ENCODE peak calls at places on chromosomes 5 and 9, in seven cellular contexts. R, K, Z, L, V, A and H are unnamed samples.

GRCh38 chr5:176742246-176743105 is 67.9 kb upstream of the UNC5A start:
- DNase-seq in L (no peak), R (no peak), Z (no peak), K (no peak), V (no peak), A (no peak), H (no peak)

GRCh38 chr5:73519531-73520283 is 21.5 kb downstream of the BTF3 start:
- DNase-seq in K (peak), L (peak), R (peak), A (no peak), V (no peak), Z (peak), H (no peak)

GRCh38 chr5:102718819-102719218 is 36.3 kb upstream of the PAM start:
- DNase-seq in R (no peak), K (no peak), L (peak), A (no peak), Z (peak), V (peak), H (no peak)

GRCh38 chr5:131475416-131476045 is 159.5 kb downstream of the RAPGEF6 start:
- DNase-seq in Z (no peak), R (no peak), V (no peak), L (peak), K (no peak), A (no peak), H (no peak)

GRCh38 chr5:131999991-132000490 is 11.4 kb downstream of the ACSL6 start:
- DNase-seq in A (peak), V (no peak), L (no peak), R (no peak), K (no peak), Z (no peak), H (no peak)

GRCh38 chr5:119031905-119032304 is 39.0 kb upstream of the DMXL1 start:
- DNase-seq in A (no peak), V (no peak), R (peak), K (no peak), Z (no peak), L (no peak), H (no peak)

GRCh38 chr5:1973391-1974013 is 90.8 kb upstream of the IRX4 start:
- DNase-seq in A (no peak), Z (no peak), K (no peak), R (peak), V (no peak), L (no peak), H (no peak)

GRCh38 chr9:677461-678097 is 163.9 kb upstream of the DMRT1 start:
- DNase-seq in A (no peak), L (peak), R (no peak), Z (no peak), V (no peak), K (no peak), H (no peak)

GRCh38 chr5:171688696-171689495 is 96.7 kb upstream of the SMIM23 start:
- DNase-seq in R (no peak), Z (no peak), K (no peak), A (no peak), V (no peak), L (no peak), H (peak)

GRCh38 chr5:137822158-137822764 is 45.4 kb upstream of the MYOT start:
- DNase-seq in K (peak), L (peak), A (no peak), Z (peak), V (no peak), R (peak), H (no peak)

GRCh38 chr5:81856948-81857928 is 106.3 kb upstream of the SSBP2 start:
- DNase-seq in R (no peak), A (peak), K (peak), L (no peak), Z (no peak), V (no peak), H (peak)

GRCh38 chr9:133566382-133566781 is 31.9 kb downstream of the ADAMTSL2 start:
- DNase-seq in L (no peak), Z (no peak), V (no peak), K (no peak), A (no peak), R (no peak), H (no peak)

GRCh38 chr9:137679695-137680305 is 61.0 kb downstream of the EHMT1 start:
- DNase-seq in K (no peak), L (no peak), V (no peak), Z (no peak), R (no peak), A (no peak), H (no peak)

GRCh38 chr9:114856210-114856941 is 50.5 kb upstream of the TNFSF15 start:
- DNase-seq in V (peak), L (peak), R (no peak), A (no peak), Z (no peak), K (no peak), H (no peak)

GRCh38 chr9:110346325-110346724 is 8.7 kb upstream of the TXNDC8 start:
- DNase-seq in K (no peak), Z (no peak), A (no peak), V (no peak), R (no peak), L (no peak), H (no peak)

GRCh38 chr9:88923653-88924284 is 67.5 kb upstream of the S1PR3 start:
- DNase-seq in L (no peak), K (no peak), R (no peak), Z (no peak), V (no peak), A (no peak), H (no peak)

GRCh38 chr5:25944786-25945185 is 1093.6 kb downstream of the CDH9 start:
- DNase-seq in K (no peak), V (no peak), L (no peak), A (no peak), Z (no peak), R (no peak), H (no peak)

GRCh38 chr9:84371737-84372136 is 31.2 kb upstream of the SLC28A3 start:
- DNase-seq in L (peak), K (no peak), V (peak), A (no peak), Z (peak), R (no peak), H (peak)

GRCh38 chr5:150431574-150431973 is 18.0 kb downstream of the RPS14 start:
- DNase-seq in R (no peak), Z (no peak), A (no peak), V (no peak), L (no peak), K (no peak), H (no peak)

GRCh38 chr9:36102742-36103495 is 33.6 kb upstream of the GLIPR2 start:
- DNase-seq in K (peak), L (peak), V (no peak), Z (peak), A (peak), R (peak), H (peak)

GRCh38 chr5:124650960-124651662 is 95.3 kb downstream of the ZNF608 start:
- DNase-seq in R (no peak), A (no peak), K (no peak), Z (no peak), V (no peak), L (no peak), H (peak)

GRCh38 chr5:172905771-172906170 is 53.5 kb upstream of the RPL26L1 start:
- DNase-seq in V (no peak), R (no peak), K (no peak), A (no peak), L (peak), Z (no peak), H (no peak)

GRCh38 chr9:129487658-129488483 is 133.0 kb downstream of the C9orf50 start:
- DNase-seq in L (peak), K (peak), Z (no peak), V (no peak), R (no peak), A (peak), H (no peak)

GRCh38 chr5:24163091-24163490 is 481.7 kb downstream of the CDH10 start:
- DNase-seq in V (no peak), A (no peak), R (no peak), K (no peak), Z (no peak), L (no peak), H (no peak)

GRCh38 chr9:124429530-124429867 is 14.3 kb upstream of the PSMB7 start:
- DNase-seq in A (no peak), Z (no peak), R (no peak), L (no peak), K (no peak), V (no peak), H (no peak)

GRCh38 chr5:140794594-140795258 is at the start of gene PCDHA2:
- DNase-seq in R (no peak), A (no peak), K (no peak), L (no peak), V (no peak), Z (no peak), H (no peak)

GRCh38 chr5:179128041-179128365 is 67.8 kb downstream of the ZNF354C start:
- DNase-seq in K (no peak), A (no peak), R (no peak), Z (no peak), V (no peak), L (no peak), H (no peak)

GRCh38 chr9:96008502-96009222 is 133.2 kb downstream of the ERCC6L2 start:
- DNase-seq in A (no peak), Z (no peak), L (peak), V (no peak), K (no peak), R (no peak), H (no peak)

GRCh38 chr5:113250341-113250953 is 184.3 kb downstream of the TSSK1B start:
- DNase-seq in A (no peak), L (peak), R (no peak), K (peak), Z (peak), V (peak), H (no peak)

GRCh38 chr5:52989025-52989780 is at the start of gene ITGA2:
- DNase-seq in K (peak), L (peak), A (peak), V (no peak), Z (no peak), R (peak), H (no peak)

GRCh38 chr9:98191615-98192502 is 578 bp downstream of the CORO2A start:
- DNase-seq in V (no peak), R (no peak), Z (no peak), A (peak), L (no peak), K (no peak), H (no peak)

GRCh38 chr9:24793711-24794110 is 248.0 kb upstream of the IZUMO3 start:
- DNase-seq in Z (no peak), A (no peak), R (no peak), V (no peak), L (no peak), K (no peak), H (no peak)

GRCh38 chr9:114811301-114811700 is 5.5 kb upstream of the TNFSF15 start:
- DNase-seq in L (no peak), R (no peak), A (no peak), K (peak), V (no peak), Z (no peak), H (peak)

GRCh38 chr9:127742435-127743088 is 7.5 kb upstream of the TOR2A start:
- DNase-seq in V (no peak), L (no peak), R (no peak), A (no peak), Z (peak), K (peak), H (peak)

GRCh38 chr5:55102345-55102744 is at the start of gene GZMA:
- DNase-seq in Z (no peak), K (no peak), L (no peak), V (no peak), R (no peak), A (no peak), H (no peak)

GRCh38 chr5:123701511-123702200 is 189.7 kb downstream of the CSNK1G3 start:
- DNase-seq in L (no peak), R (no peak), K (no peak), A (no peak), V (no peak), Z (no peak), H (no peak)

GRCh38 chr5:127041571-127041970 is 11.2 kb upstream of the MARCHF3 start:
- DNase-seq in R (no peak), A (no peak), L (peak), K (no peak), V (no peak), Z (no peak), H (no peak)

GRCh38 chr5:170429014-170429413 is 39.8 kb upstream of the KCNMB1 start:
- DNase-seq in V (no peak), A (no peak), Z (no peak), L (peak), K (no peak), R (no peak), H (no peak)

GRCh38 chr9:76560481-76560891 is 101.5 kb downstream of the GCNT1 start:
- DNase-seq in A (no peak), V (peak), R (no peak), K (peak), Z (peak), L (peak), H (peak)

DNA sequence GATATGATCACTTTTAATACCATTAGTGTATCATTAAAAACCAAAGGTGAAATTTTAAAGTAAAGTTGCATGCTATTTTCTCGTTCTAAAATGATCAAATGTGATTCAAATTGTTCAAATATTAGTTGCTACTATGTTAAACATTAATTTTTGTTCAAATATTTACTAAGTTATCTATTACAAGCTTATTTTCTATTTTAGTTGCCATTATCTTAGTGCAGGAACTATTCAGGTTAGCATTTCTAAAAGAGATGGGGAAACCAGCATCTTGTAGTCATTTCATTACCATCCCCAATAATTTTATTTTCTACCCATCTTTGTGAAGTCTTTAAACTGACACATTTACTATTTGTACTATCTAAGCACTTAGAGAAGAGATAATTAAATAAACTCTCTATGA is 166.0 kb downstream of the RFX3 start:
- DNase-seq in V (no peak), Z (no peak), K (no peak), R (no peak), L (no peak), A (no peak), H (no peak)
- TF ChIP-seq CTCF in V (no peak), Z (no peak), K (no peak), R (no peak), L (no peak), A (no peak), H (no peak)

DNA sequence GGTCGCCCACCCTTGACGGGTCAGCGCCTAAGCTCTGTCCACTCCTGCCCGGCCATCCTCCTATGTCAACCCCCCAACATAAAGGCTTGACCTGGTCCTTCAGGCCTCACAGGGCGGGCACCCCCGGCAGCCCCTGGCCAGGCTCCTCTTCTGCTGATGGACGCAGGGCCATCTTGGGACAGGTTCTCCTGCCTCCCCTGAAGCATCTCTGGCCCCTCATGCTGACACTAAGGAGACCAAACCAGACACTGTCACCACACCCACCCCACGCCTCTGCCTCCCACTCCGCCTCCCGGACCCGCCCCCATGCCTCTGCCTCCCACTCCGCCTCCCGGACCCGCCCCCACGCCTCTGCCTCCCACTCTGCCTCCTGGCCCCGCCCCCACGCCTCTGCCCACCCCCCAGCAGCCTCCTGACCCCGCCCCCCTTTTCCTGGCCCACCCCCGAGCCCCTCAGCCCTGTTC is 6.8 kb downstream of the OBP2A start:
- DNase-seq in K (no peak), Z (no peak), A (no peak), R (no peak), L (no peak), V (no peak), H (no peak)
- H3K4me3 ChIP-seq in K (no peak), Z (no peak), A (no peak), R (no peak), L (no peak), V (no peak), H (no peak)

DNA sequence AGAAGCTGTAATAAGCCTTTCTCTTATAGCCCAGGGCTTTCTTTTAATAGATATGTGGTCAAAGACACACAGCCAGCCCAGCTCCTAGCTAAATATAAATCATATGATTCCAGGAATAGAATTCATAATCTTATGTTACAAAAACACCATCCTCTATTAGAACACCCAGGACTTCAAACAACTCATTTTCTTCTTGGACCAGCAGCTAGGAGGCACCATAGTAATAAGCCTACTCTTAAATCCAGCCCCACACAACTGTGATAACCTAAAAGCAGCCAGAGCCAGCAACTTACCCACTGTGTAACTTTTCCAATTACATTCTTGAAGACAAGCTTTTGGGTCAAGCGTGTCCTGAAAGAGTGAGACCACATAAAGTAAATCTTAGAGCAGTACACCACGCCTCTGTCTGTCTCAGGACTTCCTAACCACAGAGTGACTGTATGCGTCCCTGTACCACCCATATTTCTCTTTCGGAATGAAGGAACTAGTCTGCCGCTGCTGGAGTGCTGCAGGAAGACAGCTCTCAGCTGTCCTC is 223.8 kb downstream of the TLE1 start:
- DNase-seq in R (no peak), K (no peak), A (no peak), L (peak), Z (no peak), V (no peak), H (no peak)
- TF ChIP-seq CTCF in R (no peak), K (no peak), A (no peak), L (peak), Z (peak), V (peak), H (peak)

DNA sequence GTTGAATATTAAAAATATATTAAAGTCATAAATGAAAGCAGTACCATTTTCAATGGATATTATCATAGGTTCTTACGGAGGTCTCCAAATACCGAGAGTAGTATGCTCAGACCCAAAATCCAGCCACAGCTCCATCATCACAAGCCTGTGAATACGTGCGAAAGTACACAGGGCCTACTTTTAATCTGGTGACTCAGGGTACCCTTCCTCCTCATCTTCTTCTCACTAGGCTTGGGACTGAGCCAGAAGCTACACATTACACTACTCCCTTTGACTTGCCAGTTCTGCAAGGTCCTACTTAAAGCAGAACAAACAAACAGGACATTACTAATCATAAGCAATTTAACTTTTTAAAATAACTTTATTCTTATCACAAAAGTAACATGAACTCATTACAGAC is 7.6 kb upstream of the RIC1 start:
- DNase-seq in K (no peak), V (no peak), A (no peak), Z (no peak), R (peak), L (peak), H (peak)
- H3K4me3 ChIP-seq in K (no peak), V (no peak), A (no peak), Z (no peak), R (peak), L (no peak), H (no peak)

GRCh38 chr5:155514105-155514563 is 500.6 kb downstream of the KIF4B start:
- DNase-seq in Z (no peak), K (no peak), L (no peak), V (no peak), R (no peak), A (no peak), H (no peak)
- TF ChIP-seq CTCF in Z (no peak), K (no peak), L (no peak), V (no peak), R (no peak), A (no peak), H (no peak)

GRCh38 chr5:35856186-35857003 is at the start of gene IL7R:
- DNase-seq in L (peak), Z (no peak), K (no peak), R (no peak), A (no peak), V (no peak), H (no peak)
- H3K4me3 ChIP-seq in L (peak), Z (no peak), K (no peak), R (no peak), A (no peak), V (peak), H (no peak)

DNA sequence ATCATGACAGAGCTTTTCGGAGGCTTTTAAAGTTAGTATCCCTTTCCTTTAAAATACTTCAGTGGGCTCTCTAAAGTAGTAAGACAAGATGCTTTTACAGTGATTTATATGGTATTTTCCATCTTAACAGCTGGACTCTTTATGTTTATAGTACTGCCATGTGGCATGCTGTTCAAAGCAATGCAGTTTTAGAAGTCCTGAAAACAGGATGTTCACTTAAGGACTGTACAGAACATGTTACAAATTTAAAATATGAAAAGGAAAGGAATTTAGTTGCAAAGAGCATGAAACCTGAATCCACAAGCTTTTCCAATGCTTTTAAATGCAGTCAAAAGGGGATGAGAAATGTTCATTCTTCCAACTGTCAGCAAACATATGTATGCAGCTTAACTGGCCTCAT is 580.3 kb downstream of the EFNA5 start:
- DNase-seq in Z (no peak), R (no peak), V (no peak), K (no peak), L (peak), A (no peak), H (no peak)
- TF ChIP-seq CTCF in Z (no peak), R (no peak), V (no peak), K (no peak), L (no peak), A (no peak), H (no peak)

DNA sequence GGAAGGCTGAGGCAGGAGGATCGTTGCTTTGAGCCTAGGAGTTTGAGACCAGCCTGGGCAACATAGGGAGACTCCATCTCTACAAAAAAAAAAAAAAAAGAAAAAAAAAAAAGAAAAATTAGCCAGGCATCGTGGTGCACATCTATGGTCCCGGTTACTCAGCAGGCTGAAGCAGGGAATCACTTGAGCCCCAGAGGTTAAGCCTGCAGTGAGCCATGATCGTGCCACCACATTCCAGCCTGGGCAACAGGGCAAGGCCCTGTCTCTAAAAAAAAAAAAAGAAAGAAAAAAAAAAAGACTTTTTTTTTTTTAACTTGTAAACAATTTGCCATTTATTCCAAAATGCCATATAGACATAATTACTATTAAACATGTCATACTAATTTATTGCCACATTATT is 64.5 kb downstream of the SERINC5 start:
- DNase-seq in A (no peak), V (no peak), R (no peak), L (no peak), Z (no peak), K (no peak), H (no peak)
- H3K4me3 ChIP-seq in A (no peak), V (no peak), R (no peak), L (no peak), Z (no peak), K (no peak), H (no peak)